ENCODE peak calls at places on chromosomes 5 and 9, in seven cellular contexts. B is A549; T is GM20000; U is NCI-H69; O is IMR-90; R is activated CD8-positive, alpha-beta memory T cell treated with anti-CD3 and anti-CD28 coated beads for 48 hours; F is stimulated activated CD8-positive, alpha-beta memory T cell treated with anti-CD3 and anti-CD28 coated beads, Interleukin-12 subunit alpha, Interleukin-12 subunit beta, amount 100 ng/mL, for 4 hours. M is an unnamed sample.

GRCh38 chr5:112529525-112529924 is 110.4 kb upstream of the EPB41L4A start:
- DNase-seq in F (no peak), U (peak; percentile 47), T (peak; percentile 23), R (no peak), B (no peak), O (no peak), M (peak; percentile 64)

GRCh38 chr9:121021294-121021693 is 28.8 kb downstream of the C5 start:
- DNase-seq in F (no peak), U (peak; percentile 29), B (no peak), R (no peak), T (no peak), O (no peak), M (no peak)

GRCh38 chr9:105219291-105219805 is 25.1 kb upstream of the SLC44A1 start:
- DNase-seq in U (no peak), B (no peak), R (no peak), O (no peak), F (no peak), T (no peak), M (no peak)

GRCh38 chr5:55232194-55232984 is 1.0 kb downstream of the CCNO start:
- DNase-seq in U (peak; percentile 84), T (peak; percentile 32), R (no peak), B (peak; percentile 38), O (no peak), F (no peak), M (peak; percentile 68)

GRCh38 chr5:142613231-142613630 is 72.7 kb downstream of the FGF1 start:
- DNase-seq in T (no peak), U (no peak), B (no peak), O (peak; percentile 95), F (no peak), R (no peak), M (no peak)

GRCh38 chr5:13108281-13108680 is 836.2 kb downstream of the DNAH5 start:
- DNase-seq in U (no peak), R (no peak), F (no peak), O (no peak), T (no peak), B (no peak), M (no peak)

GRCh38 chr5:33806736-33807442 is 84.9 kb downstream of the ADAMTS12 start:
- DNase-seq in R (no peak), O (peak; percentile 87), U (peak; percentile 6), B (no peak), T (no peak), F (no peak), M (peak; percentile 16)

GRCh38 chr5:72147601-72148000 is 40.3 kb downstream of the MAP1B start:
- DNase-seq in O (no peak), T (no peak), U (peak; percentile 53), F (no peak), B (no peak), R (no peak), M (no peak)

GRCh38 chr9:111851536-111851935 is 45.1 kb upstream of the UGCG start:
- DNase-seq in F (no peak), O (peak; percentile 19), R (no peak), U (peak; percentile 70), B (peak; percentile 50), T (no peak), M (peak; percentile 85)

GRCh38 chr5:6554812-6555211 is 78.0 kb downstream of the NSUN2 start:
- DNase-seq in O (no peak), T (no peak), B (no peak), F (no peak), R (no peak), U (no peak), M (no peak)

GRCh38 chr5:180829711-180830110 is 27.1 kb upstream of the MGAT1 start:
- DNase-seq in O (no peak), T (no peak), R (no peak), F (no peak), U (no peak), B (no peak), M (no peak)

GRCh38 chr9:102700936-102701335 is 294.2 kb upstream of the CYLC2 start:
- DNase-seq in U (peak; percentile 43), T (no peak), O (no peak), B (no peak), R (no peak), F (no peak), M (no peak)

GRCh38 chr9:119370816-119371215 is 1.6 kb upstream of the BRINP1 start:
- DNase-seq in R (no peak), U (no peak), F (no peak), B (peak; percentile 17), T (peak; percentile 68), O (peak; percentile 1), M (peak; percentile 81)

GRCh38 chr5:73387630-73388370 is 60.8 kb downstream of the FOXD1 start:
- DNase-seq in O (peak; percentile 48), T (peak; percentile 52), R (no peak), U (no peak), B (no peak), F (no peak), M (no peak)

GRCh38 chr9:93823245-93824072 is 131.7 kb downstream of the BARX1 start:
- DNase-seq in R (no peak), U (no peak), F (no peak), B (no peak), O (no peak), T (no peak), M (no peak)

GRCh38 chr5:20680718-20681302 is 692.8 kb upstream of the CDH18 start:
- DNase-seq in T (no peak), F (no peak), B (no peak), U (no peak), O (no peak), R (no peak), M (no peak)

M was measured in T47D.